ENCODE peak calls at places on chromosomes 1 and 21, in four cellular contexts. One of them, this sample, is unnamed.

GRCh38 chr1:101465941-101466340 is 229.1 kb downstream of the S1PR1 start:
- DNase-seq in thyroid gland: no peak
- DNase-seq in ovary: no peak
- DNase-seq in AG04450: no peak
- DNase-seq in this sample: no peak

GRCh38 chr1:183226361-183226760 is 40.3 kb downstream of the LAMC2 start:
- DNase-seq in ovary: no peak
- DNase-seq in thyroid gland: no peak
- DNase-seq in AG04450: no peak
- DNase-seq in this sample: no peak

GRCh38 chr1:202811296-202812175 is 782 bp downstream of the PCAT6 start:
- DNase-seq in AG04450: no peak
- DNase-seq in thyroid gland: peak
- DNase-seq in ovary: peak
- DNase-seq in this sample: no peak

GRCh38 chr1:27993241-27993640 is 33.5 kb downstream of the XKR8 start:
- DNase-seq in ovary: no peak
- DNase-seq in thyroid gland: no peak
- DNase-seq in AG04450: no peak
- DNase-seq in this sample: no peak

GRCh38 chr1:239025223-239025622 is 361.1 kb upstream of the CHRM3 start:
- DNase-seq in thyroid gland: no peak
- DNase-seq in AG04450: no peak
- DNase-seq in ovary: no peak
- DNase-seq in this sample: no peak

GRCh38 chr1:53449026-53449425 is 10.2 kb upstream of the DMRTB1 start:
- DNase-seq in thyroid gland: no peak
- DNase-seq in AG04450: peak
- DNase-seq in ovary: no peak
- DNase-seq in this sample: no peak

GRCh38 chr1:204074274-204075115 is 1.6 kb downstream of the SOX13 start:
- DNase-seq in ovary: peak
- DNase-seq in AG04450: no peak
- DNase-seq in thyroid gland: peak
- DNase-seq in this sample: no peak

GRCh38 chr1:83883979-83884378 is 115.0 kb downstream of the TTLL7 start:
- DNase-seq in AG04450: no peak
- DNase-seq in thyroid gland: no peak
- DNase-seq in ovary: no peak
- DNase-seq in this sample: no peak

GRCh38 chr1:208670778-208671177 is 426.6 kb upstream of the PLXNA2 start:
- DNase-seq in AG04450: no peak
- DNase-seq in ovary: no peak
- DNase-seq in thyroid gland: no peak
- DNase-seq in this sample: no peak

GRCh38 chr1:1168451-1169411 is 4.9 kb upstream of the TTLL10 start:
- DNase-seq in thyroid gland: no peak
- DNase-seq in ovary: no peak
- DNase-seq in AG04450: no peak
- DNase-seq in this sample: no peak

GRCh38 chr1:110967256-110967655 is 3.5 kb upstream of the LRIF1 start:
- DNase-seq in AG04450: no peak
- DNase-seq in thyroid gland: no peak
- DNase-seq in ovary: no peak
- DNase-seq in this sample: no peak

GRCh38 chr21:44294391-44295162 is 5.3 kb upstream of the PFKL start:
- DNase-seq in thyroid gland: no peak
- DNase-seq in AG04450: no peak
- DNase-seq in ovary: peak
- DNase-seq in this sample: no peak

GRCh38 chr1:67144696-67145095 is 9.9 kb upstream of the C1orf141 start:
- DNase-seq in AG04450: no peak
- DNase-seq in ovary: no peak
- DNase-seq in thyroid gland: no peak
- DNase-seq in this sample: no peak

GRCh38 chr1:96562094-96562493 is 159.5 kb upstream of the PTBP2 start:
- DNase-seq in thyroid gland: no peak
- DNase-seq in AG04450: no peak
- DNase-seq in ovary: no peak
- DNase-seq in this sample: no peak

GRCh38 chr1:96557336-96557735 is 164.2 kb upstream of the PTBP2 start:
- DNase-seq in ovary: no peak
- DNase-seq in AG04450: no peak
- DNase-seq in thyroid gland: no peak
- DNase-seq in this sample: no peak

GRCh38 chr1:96554364-96554763 is 167.2 kb upstream of the PTBP2 start:
- DNase-seq in ovary: no peak
- DNase-seq in thyroid gland: no peak
- DNase-seq in AG04450: no peak
- DNase-seq in this sample: no peak

GRCh38 chr1:96559707-96560588 is 161.6 kb upstream of the PTBP2 start:
- DNase-seq in ovary: no peak
- DNase-seq in AG04450: peak
- DNase-seq in thyroid gland: peak
- DNase-seq in this sample: no peak

GRCh38 chr1:96559181-96559580 is 162.4 kb upstream of the PTBP2 start:
- DNase-seq in ovary: no peak
- DNase-seq in thyroid gland: no peak
- DNase-seq in AG04450: no peak
- DNase-seq in this sample: no peak
- H3K4me3 ChIP-seq in ovary: no peak
- H3K4me3 ChIP-seq in thyroid gland: no peak
- H3K4me3 ChIP-seq in AG04450: no peak
- H3K4me3 ChIP-seq in this sample: no peak

DNA sequence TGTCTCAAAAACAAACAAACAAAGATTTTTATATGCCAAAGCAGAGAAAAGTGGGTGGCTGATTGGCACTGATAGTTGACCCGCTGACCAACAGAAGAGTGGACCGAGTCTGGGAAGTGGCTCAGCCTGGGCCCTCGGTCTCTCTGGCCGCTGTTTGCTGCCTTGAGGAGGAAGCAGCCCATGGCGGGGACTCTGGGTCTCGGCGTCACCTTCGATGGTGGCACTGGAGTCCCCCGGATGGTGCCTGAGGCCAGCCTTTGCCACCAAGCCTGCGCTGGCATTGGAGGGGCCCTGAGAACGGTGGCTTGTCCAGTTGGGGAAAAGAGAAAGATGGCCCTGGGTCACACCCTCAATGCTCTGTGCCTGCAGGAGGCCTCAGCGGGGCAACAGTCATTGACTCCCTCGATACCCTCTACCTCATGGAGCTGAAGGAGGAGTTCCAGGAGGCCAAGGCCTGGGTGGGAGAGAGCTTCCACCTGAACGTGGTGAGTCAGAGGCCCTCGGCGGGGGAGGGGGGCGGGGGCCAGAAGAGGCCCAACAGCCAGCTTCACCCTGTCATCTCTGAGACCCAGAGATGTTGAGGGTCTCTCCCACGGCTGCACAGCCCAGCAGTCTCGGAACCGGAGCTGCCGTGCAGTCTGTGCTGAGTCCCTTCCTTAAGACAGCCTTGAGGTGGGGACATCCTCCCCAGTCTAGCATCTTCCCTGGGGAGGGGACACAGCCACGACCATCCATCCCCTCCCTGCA is 53.5 kb upstream of the SELENON start:
- DNase-seq in AG04450: no peak
- DNase-seq in ovary: no peak
- DNase-seq in thyroid gland: no peak
- DNase-seq in this sample: no peak
- TF ChIP-seq CTCF in AG04450: no peak
- TF ChIP-seq CTCF in ovary: no peak
- TF ChIP-seq CTCF in thyroid gland: no peak
- TF ChIP-seq CTCF in this sample: no peak

GRCh38 chr1:6447016-6447817 is 18.8 kb downstream of the TNFRSF25 start:
- DNase-seq in thyroid gland: no peak
- DNase-seq in AG04450: no peak
- DNase-seq in ovary: no peak
- DNase-seq in this sample: no peak
- H3K4me3 ChIP-seq in thyroid gland: no peak
- H3K4me3 ChIP-seq in AG04450: no peak
- H3K4me3 ChIP-seq in ovary: no peak
- H3K4me3 ChIP-seq in this sample: no peak

GRCh38 chr1:216303690-216304089 is 119.6 kb downstream of the USH2A start:
- DNase-seq in ovary: no peak
- DNase-seq in AG04450: no peak
- DNase-seq in thyroid gland: no peak
- DNase-seq in this sample: no peak

GRCh38 chr1:216310776-216311175 is 112.5 kb downstream of the USH2A start:
- DNase-seq in thyroid gland: no peak
- DNase-seq in AG04450: peak
- DNase-seq in ovary: no peak
- DNase-seq in this sample: no peak

GRCh38 chr1:216306830-216307229 is 116.4 kb downstream of the USH2A start:
- DNase-seq in thyroid gland: no peak
- DNase-seq in AG04450: no peak
- DNase-seq in ovary: no peak
- DNase-seq in this sample: no peak
- TF ChIP-seq CTCF in thyroid gland: no peak
- TF ChIP-seq CTCF in AG04450: no peak
- TF ChIP-seq CTCF in ovary: no peak
- TF ChIP-seq CTCF in this sample: no peak

DNA sequence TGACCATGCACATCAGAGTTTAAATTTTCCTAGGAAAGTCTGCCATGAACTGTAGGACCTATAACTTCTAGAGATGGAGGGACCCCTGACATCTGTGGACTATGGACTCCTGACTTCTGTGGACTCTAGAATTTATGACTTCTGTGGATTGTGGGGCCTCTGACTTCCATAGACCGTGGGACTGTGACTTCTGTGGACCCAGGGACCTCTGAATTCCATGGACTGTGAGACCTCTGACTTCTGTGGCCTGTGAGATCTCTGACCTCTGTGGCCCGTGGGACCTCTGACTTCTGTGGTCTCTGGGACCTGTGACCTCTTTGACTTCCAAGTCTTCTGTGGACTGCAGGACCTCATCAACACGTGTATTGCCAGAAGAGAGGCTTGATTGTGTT is 36.7 kb downstream of the PEX14 start:
- DNase-seq in thyroid gland: no peak
- DNase-seq in AG04450: no peak
- DNase-seq in ovary: no peak
- DNase-seq in this sample: no peak
- H3K4me3 ChIP-seq in thyroid gland: no peak
- H3K4me3 ChIP-seq in AG04450: no peak
- H3K4me3 ChIP-seq in ovary: no peak
- H3K4me3 ChIP-seq in this sample: no peak

GRCh38 chr1:54499097-54500029 is 48.7 kb upstream of the ACOT11 start:
- DNase-seq in thyroid gland: peak
- DNase-seq in AG04450: no peak
- DNase-seq in ovary: peak
- DNase-seq in this sample: peak
- TF ChIP-seq CTCF in thyroid gland: peak
- TF ChIP-seq CTCF in AG04450: peak
- TF ChIP-seq CTCF in ovary: peak
- TF ChIP-seq CTCF in this sample: peak

GRCh38 chr1:24995661-24996060 is 65.6 kb upstream of the RUNX3 start:
- DNase-seq in ovary: no peak
- DNase-seq in AG04450: no peak
- DNase-seq in thyroid gland: no peak
- DNase-seq in this sample: no peak
- H3K4me3 ChIP-seq in ovary: no peak
- H3K4me3 ChIP-seq in AG04450: no peak
- H3K4me3 ChIP-seq in thyroid gland: no peak
- H3K4me3 ChIP-seq in this sample: no peak

GRCh38 chr1:31400393-31400792 is 12.6 kb upstream of the SERINC2 start:
- DNase-seq in ovary: no peak
- DNase-seq in thyroid gland: no peak
- DNase-seq in AG04450: no peak
- DNase-seq in this sample: no peak

GRCh38 chr1:31397360-31398095 is 15.5 kb upstream of the SERINC2 start:
- DNase-seq in AG04450: no peak
- DNase-seq in thyroid gland: no peak
- DNase-seq in ovary: no peak
- DNase-seq in this sample: no peak

GRCh38 chr1:31396633-31397351 is 16.2 kb upstream of the SERINC2 start:
- DNase-seq in thyroid gland: no peak
- DNase-seq in ovary: no peak
- DNase-seq in AG04450: peak
- DNase-seq in this sample: no peak

GRCh38 chr1:31398246-31398645 is 14.8 kb upstream of the SERINC2 start:
- DNase-seq in ovary: no peak
- DNase-seq in thyroid gland: no peak
- DNase-seq in AG04450: no peak
- DNase-seq in this sample: no peak

GRCh38 chr1:31401241-31401640 is 11.8 kb upstream of the SERINC2 start:
- DNase-seq in thyroid gland: no peak
- DNase-seq in AG04450: no peak
- DNase-seq in ovary: no peak
- DNase-seq in this sample: no peak
- TF ChIP-seq CTCF in thyroid gland: no peak
- TF ChIP-seq CTCF in AG04450: peak
- TF ChIP-seq CTCF in ovary: no peak
- TF ChIP-seq CTCF in this sample: no peak

GRCh38 chr1:6128276-6129081 is 51.6 kb downstream of the CHD5 start:
- DNase-seq in ovary: no peak
- DNase-seq in AG04450: no peak
- DNase-seq in thyroid gland: no peak
- DNase-seq in this sample: no peak
- H3K4me3 ChIP-seq in ovary: no peak
- H3K4me3 ChIP-seq in AG04450: no peak
- H3K4me3 ChIP-seq in thyroid gland: no peak
- H3K4me3 ChIP-seq in this sample: no peak

DNA sequence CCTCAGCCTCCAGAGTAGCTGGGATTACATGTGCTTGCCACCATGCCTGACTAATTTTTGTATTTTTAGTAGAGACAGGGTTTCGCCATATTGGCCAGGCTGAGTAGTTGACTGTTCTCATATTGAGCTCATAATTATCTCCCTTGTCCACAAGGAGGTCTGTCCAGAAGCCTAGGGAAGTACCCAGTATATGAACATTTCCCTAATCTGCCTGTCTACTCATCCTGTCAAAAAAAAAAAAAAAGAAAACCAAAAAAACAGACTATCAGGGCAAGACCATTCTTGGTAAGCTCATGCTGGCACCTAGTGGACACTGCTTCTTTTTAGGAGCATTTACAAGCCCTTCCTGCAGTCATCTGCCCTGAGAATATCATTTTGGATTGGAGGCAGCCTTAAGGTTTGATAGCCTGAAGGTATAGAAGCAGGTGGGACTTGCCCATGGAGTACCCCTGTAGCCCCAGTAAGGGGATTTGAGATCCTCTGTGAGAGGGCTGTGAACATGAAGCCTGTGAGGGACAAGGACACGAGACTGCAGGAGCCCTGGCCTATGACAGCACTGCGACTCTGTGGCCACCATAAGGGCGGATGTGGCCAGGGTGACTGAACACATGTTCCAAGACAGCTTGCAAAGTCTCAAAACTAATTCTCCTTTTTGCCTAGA is 10.8 kb upstream of the DUSP12 start:
- DNase-seq in thyroid gland: peak
- DNase-seq in AG04450: peak
- DNase-seq in ovary: no peak
- DNase-seq in this sample: no peak
- TF ChIP-seq CTCF in thyroid gland: no peak
- TF ChIP-seq CTCF in AG04450: peak
- TF ChIP-seq CTCF in ovary: no peak
- TF ChIP-seq CTCF in this sample: no peak

This sample was measured in prostate gland.